ENCODE peak calls at places on chromosome 21, in seven cellular contexts. V, P, U, A, E, Z and F are unnamed samples.

GRCh38 chr21:31382060-31382459 is 38.0 kb upstream of the TIAM1 start:
- DNase-seq in V (no peak), P (no peak), U (no peak), A (no peak), E (no peak), Z (peak), F (no peak)

GRCh38 chr21:31557421-31557955 is 102.0 kb upstream of the SOD1 start:
- DNase-seq in V (no peak), P (no peak), U (no peak), A (no peak), E (no peak), Z (no peak), F (no peak)

GRCh38 chr21:38333290-38334272 is 76.8 kb downstream of the KCNJ15 start:
- DNase-seq in V (peak), P (no peak), U (no peak), A (no peak), E (no peak), Z (peak), F (no peak)

GRCh38 chr21:38619865-38620513 is 121.7 kb upstream of the ERG start:
- DNase-seq in V (peak), P (no peak), U (no peak), A (peak), E (no peak), Z (no peak), F (no peak)

GRCh38 chr21:26513212-26513611 is 59.9 kb downstream of the CYYR1 start:
- DNase-seq in V (peak), P (no peak), U (peak), A (no peak), E (no peak), Z (no peak), F (no peak)

GRCh38 chr21:39134288-39134810 is 48.9 kb downstream of the PSMG1 start:
- DNase-seq in V (no peak), P (no peak), U (no peak), A (no peak), E (no peak), Z (no peak), F (no peak)

GRCh38 chr21:43608225-43608624 is 51.1 kb downstream of the HSF2BP start:
- DNase-seq in V (peak), P (no peak), U (peak), A (no peak), E (peak), Z (no peak), F (no peak)

GRCh38 chr21:15421521-15421920 is 308.3 kb upstream of the USP25 start:
- DNase-seq in V (no peak), P (no peak), U (no peak), A (no peak), E (no peak), Z (no peak), F (no peak)

GRCh38 chr21:31198575-31198974 is 145.5 kb downstream of the TIAM1 start:
- DNase-seq in V (peak), P (no peak), U (peak), A (no peak), E (peak), Z (peak), F (no peak)

GRCh38 chr21:38567577-38568360 is 69.5 kb upstream of the ERG start:
- DNase-seq in V (peak), P (peak), U (peak), A (no peak), E (peak), Z (no peak), F (no peak)

GRCh38 chr21:43318841-43319781 is 107.8 kb downstream of the SIK1 start:
- DNase-seq in V (peak), P (no peak), U (peak), A (no peak), E (peak), Z (peak), F (no peak)

GRCh38 chr21:38623552-38623951 is 125.3 kb upstream of the ERG start:
- DNase-seq in V (no peak), P (no peak), U (no peak), A (no peak), E (no peak), Z (no peak), F (no peak)

GRCh38 chr21:39633043-39633442 is 20.3 kb downstream of the B3GALT5 start:
- DNase-seq in V (no peak), P (peak), U (peak), A (no peak), E (peak), Z (no peak), F (no peak)

GRCh38 chr21:25995283-25995682 is 175.3 kb downstream of the APP start:
- DNase-seq in V (no peak), P (no peak), U (no peak), A (no peak), E (no peak), Z (no peak), F (no peak)

GRCh38 chr21:21165063-21165645 is 166.9 kb downstream of the NCAM2 start:
- DNase-seq in V (peak), P (no peak), U (peak), A (no peak), E (peak), Z (no peak), F (no peak)

GRCh38 chr21:31606081-31606874 is 53.2 kb upstream of the SOD1 start:
- DNase-seq in V (no peak), P (no peak), U (no peak), A (no peak), E (no peak), Z (no peak), F (no peak)

DNA sequence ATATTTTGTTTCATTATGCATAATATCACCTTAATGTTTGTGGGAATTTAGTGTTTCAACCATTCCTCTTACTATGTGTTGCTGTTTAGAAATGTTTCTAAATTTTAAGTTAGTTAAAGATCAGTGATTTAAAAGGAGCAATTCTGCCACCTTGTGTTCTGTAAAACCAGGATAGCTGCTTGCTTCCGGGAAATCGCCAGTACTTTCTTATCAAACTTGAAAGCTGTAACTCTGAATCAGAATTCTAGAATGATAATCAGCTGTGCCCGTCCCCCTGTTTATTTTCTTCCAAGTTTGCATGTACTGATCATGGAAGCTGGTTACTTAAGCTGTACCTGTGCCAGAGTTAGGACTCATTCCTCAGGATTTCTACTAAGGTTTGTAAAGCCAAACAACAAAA is 656.4 kb downstream of the LTN1 start:
- DNase-seq in V (peak), P (no peak), U (peak), A (no peak), E (peak), Z (no peak), F (no peak)
- TF ChIP-seq CTCF in V (peak), P (no peak), U (peak), A (peak), E (peak), Z (no peak), F (no peak)

GRCh38 chr21:29271927-29272333 is 26.8 kb upstream of the BACH1 start:
- DNase-seq in V (no peak), P (no peak), U (no peak), A (no peak), E (no peak), Z (no peak), F (no peak)
- H3K27ac ChIP-seq in V (no peak), P (no peak), U (no peak), A (no peak), E (peak), Z (no peak), F (no peak)

GRCh38 chr21:17512245-17513213 is at the start of gene CXADR:
- DNase-seq in V (peak), P (peak), U (no peak), A (no peak), E (no peak), Z (peak), F (peak)
- TF ChIP-seq CTCF in V (peak), P (no peak), U (peak), A (peak), E (peak), Z (peak), F (peak)

DNA sequence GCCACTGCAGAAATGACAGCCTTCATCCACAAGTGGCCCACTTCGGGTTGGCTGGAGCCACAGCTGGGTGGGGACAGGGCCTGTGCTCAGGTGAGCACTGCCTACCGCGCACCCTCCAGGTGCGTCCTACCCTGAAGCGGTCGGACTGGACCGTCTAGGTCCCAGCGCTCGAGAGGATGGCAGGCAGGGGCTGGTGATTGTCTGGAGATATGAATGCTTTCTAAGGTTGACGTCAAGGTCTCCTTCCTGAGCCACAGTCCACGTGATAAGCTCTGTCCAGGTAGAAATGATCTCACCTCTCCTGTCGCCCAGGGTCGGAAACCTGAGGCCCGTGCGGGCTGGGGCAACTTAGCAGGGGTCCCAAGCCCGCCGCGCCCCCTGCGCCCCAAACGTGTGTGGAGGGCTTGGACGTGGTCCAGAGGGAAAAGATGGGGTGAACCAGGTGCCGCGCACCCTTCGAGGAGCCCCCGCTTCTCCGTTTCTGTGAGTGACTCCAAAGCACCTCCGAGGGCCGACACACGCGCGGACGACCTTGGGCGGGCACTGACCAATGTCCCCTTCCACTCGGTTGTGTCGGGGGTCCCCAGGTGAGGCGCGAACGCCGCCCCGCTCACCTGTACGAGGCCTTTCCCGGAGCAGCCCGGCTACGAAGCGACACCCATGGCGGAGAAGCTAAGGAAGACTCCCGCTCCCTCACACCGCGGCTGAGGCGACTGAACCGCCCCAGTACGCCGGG is 853 bp upstream of the DOP1B start:
- DNase-seq in V (no peak), P (peak), U (no peak), A (no peak), E (no peak), Z (no peak), F (no peak)
- H3K27ac ChIP-seq in V (no peak), P (peak), U (no peak), A (peak), E (peak), Z (no peak), F (peak)

GRCh38 chr21:42055425-42055824 is 15.7 kb upstream of the UMODL1 start:
- DNase-seq in V (no peak), P (no peak), U (no peak), A (no peak), E (no peak), Z (no peak), F (no peak)

GRCh38 chr21:42048870-42049577 is 22.1 kb upstream of the UMODL1 start:
- DNase-seq in V (no peak), P (no peak), U (no peak), A (no peak), E (no peak), Z (no peak), F (no peak)

GRCh38 chr21:42047821-42048613 is 23.1 kb upstream of the UMODL1 start:
- DNase-seq in V (peak), P (no peak), U (peak), A (peak), E (peak), Z (no peak), F (no peak)

GRCh38 chr21:42049578-42050430 is 21.3 kb upstream of the UMODL1 start:
- DNase-seq in V (no peak), P (no peak), U (no peak), A (no peak), E (no peak), Z (no peak), F (no peak)

GRCh38 chr21:42051788-42052187 is 19.3 kb upstream of the UMODL1 start:
- DNase-seq in V (peak), P (no peak), U (no peak), A (no peak), E (no peak), Z (peak), F (no peak)
- TF ChIP-seq CTCF in V (no peak), P (no peak), U (no peak), A (no peak), E (no peak), Z (no peak), F (no peak)

DNA sequence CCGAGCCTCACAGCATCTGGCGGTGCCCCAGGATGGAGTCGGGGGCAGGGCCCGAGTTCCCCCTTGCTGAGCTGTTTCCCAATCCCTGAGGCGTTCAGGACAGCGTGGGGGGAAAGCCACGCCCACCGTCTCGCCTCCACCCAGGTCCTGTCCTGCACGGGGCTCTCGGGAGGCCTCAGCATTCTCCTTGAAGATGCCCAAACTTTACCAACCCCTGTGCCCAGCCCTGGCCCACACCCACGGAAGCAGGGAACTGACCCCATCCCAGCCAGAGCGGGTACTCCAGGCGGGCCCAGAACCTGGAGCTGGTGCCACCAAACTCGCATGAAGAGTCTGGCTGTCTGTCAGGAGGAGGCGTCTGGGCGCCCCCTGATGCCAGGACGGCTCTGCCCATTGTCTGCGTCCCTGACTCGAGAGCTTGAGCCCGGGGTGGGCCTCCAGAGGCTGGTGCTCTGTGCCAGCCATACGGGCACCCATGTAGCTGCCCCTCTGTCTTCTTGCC is 35.3 kb upstream of the POFUT2 start:
- DNase-seq in V (peak), P (no peak), U (no peak), A (peak), E (no peak), Z (no peak), F (no peak)
- H3K27ac ChIP-seq in V (no peak), P (no peak), U (no peak), A (peak), E (no peak), Z (no peak), F (peak)

GRCh38 chr21:33824156-33824941 is 91.3 kb downstream of the ATP5PO start:
- DNase-seq in V (no peak), P (no peak), U (no peak), A (no peak), E (no peak), Z (no peak), F (no peak)
- TF ChIP-seq CTCF in V (no peak), P (no peak), U (peak), A (no peak), E (no peak), Z (peak), F (no peak)

GRCh38 chr21:28521932-28522826 is 470.5 kb downstream of the LTN1 start:
- DNase-seq in V (peak), P (no peak), U (peak), A (no peak), E (peak), Z (no peak), F (no peak)
- H3K27ac ChIP-seq in V (no peak), P (peak), U (no peak), A (no peak), E (peak), Z (no peak), F (no peak)

GRCh38 chr21:24011087-24011486 is 1596.2 kb downstream of the MRPL39 start:
- DNase-seq in V (no peak), P (no peak), U (no peak), A (no peak), E (no peak), Z (no peak), F (no peak)

GRCh38 chr21:24014381-24014780 is 1592.9 kb downstream of the MRPL39 start:
- DNase-seq in V (no peak), P (no peak), U (no peak), A (no peak), E (no peak), Z (no peak), F (no peak)
- TF ChIP-seq CTCF in V (peak), P (no peak), U (peak), A (peak), E (peak), Z (no peak), F (no peak)